ENCODE peak calls at places on chromosomes 4 and X, in six cellular contexts. U is WTC11, F is NCI-H146, L is amniotic stem cell, A is osteocyte, M is naive B cell. X is an unnamed sample.
A peak's percentile ranks its signal among the peaks of the same experiment; 100 is the strongest.

GRCh38 chr4:15506464-15506863 is 36.8 kb downstream of the CC2D2A start:
- DNase-seq in U (no peak), F (no peak), L (no peak), A (no peak), M (no peak), X (no peak)

GRCh38 chr4:11514780-11515432 is 86.2 kb upstream of the HS3ST1 start:
- DNase-seq in U (no peak), F (no peak), L (no peak), A (no peak), M (no peak), X (peak; percentile 32)

GRCh38 chr4:109301691-109302365 is 630 bp downstream of the COL25A1 start:
- DNase-seq in U (peak; percentile 19), F (no peak), L (no peak), A (no peak), M (no peak), X (no peak)

GRCh38 chr4:122384245-122384644 is 5.4 kb downstream of the ADAD1 start:
- DNase-seq in U (no peak), F (no peak), L (no peak), A (no peak), M (no peak), X (no peak)

GRCh38 chrX:100928660-100929613 is at the start of gene XKRX:
- DNase-seq in U (peak; percentile 80), F (peak; percentile 75), L (no peak), A (no peak), M (peak; percentile 42), X (peak; percentile 84)

GRCh38 chrX:108165349-108166111 is 74.0 kb downstream of the ATG4A start:
- DNase-seq in U (peak; percentile 19), F (no peak), L (no peak), A (no peak), M (no peak), X (peak; percentile 49)

GRCh38 chr4:24831637-24832036 is 36.3 kb downstream of the SOD3 start:
- DNase-seq in U (no peak), F (no peak), L (no peak), A (no peak), M (no peak), X (no peak)

GRCh38 chrX:123184199-123184857 is at the start of gene GRIA3:
- DNase-seq in U (no peak), F (no peak), L (no peak), A (no peak), M (no peak), X (no peak)

GRCh38 chr4:53015681-53016080 is 153.6 kb downstream of the RASL11B start:
- DNase-seq in U (peak; percentile 44), F (peak; percentile 80), L (peak; percentile 26), A (no peak), M (no peak), X (peak; percentile 69)

GRCh38 chrX:17459596-17459995 is 84.6 kb downstream of the NHS start:
- DNase-seq in U (no peak), F (no peak), L (no peak), A (no peak), M (no peak), X (no peak)

GRCh38 chr4:4782969-4783368 is 76.5 kb upstream of the MSX1 start:
- DNase-seq in U (no peak), F (no peak), L (no peak), A (no peak), M (no peak), X (no peak)

GRCh38 chr4:68865178-68865638 is 49.4 kb downstream of the UGT2B10 start:
- DNase-seq in U (no peak), F (peak; percentile 59), L (no peak), A (no peak), M (no peak), X (no peak)

GRCh38 chrX:154374361-154375155 is at the start of gene FLNA:
- DNase-seq in U (peak; percentile 63), F (peak; percentile 52), L (no peak), A (no peak), M (peak; percentile 28), X (peak; percentile 56)

GRCh38 chr4:152850377-152850776 is 70.6 kb downstream of the ARFIP1 start:
- DNase-seq in U (peak; percentile 25), F (no peak), L (no peak), A (no peak), M (peak; percentile 61), X (no peak)

GRCh38 chr4:186200436-186201409 is 9.4 kb downstream of the CYP4V2 start:
- DNase-seq in U (no peak), F (no peak), L (no peak), A (no peak), M (no peak), X (peak; percentile 4)

GRCh38 chrX:67351411-67351810 is 192.4 kb upstream of the AR start:
- DNase-seq in U (no peak), F (no peak), L (no peak), A (no peak), M (no peak), X (no peak)

X was measured in NCI-H69.